ENCODE peak calls at places on chromosomes 11 and 22, in five cellular contexts. One of them, this sample, is unnamed.
A peak's percentile ranks its signal among the peaks of the same experiment; 100 is the strongest.

GRCh38 chr11:127114035-127114434 is 113.5 kb upstream of the KIRREL3 start:
- DNase-seq in H9: no peak
- DNase-seq in H1: no peak
- DNase-seq in trophoblast cell: no peak
- DNase-seq in neuronal stem cell: no peak
- DNase-seq in this sample: no peak

GRCh38 chr11:71060358-71060757 is 192.0 kb downstream of the SHANK2 start:
- DNase-seq in trophoblast cell: no peak
- DNase-seq in neuronal stem cell: no peak
- DNase-seq in H9: no peak
- DNase-seq in H1: no peak
- DNase-seq in this sample: no peak

GRCh38 chr11:38491986-38492385 is 1894.0 kb upstream of the RAG2 start:
- DNase-seq in neuronal stem cell: no peak
- DNase-seq in H9: no peak
- DNase-seq in H1: no peak
- DNase-seq in trophoblast cell: no peak
- DNase-seq in this sample: no peak

GRCh38 chr11:63877658-63878241 is 38.8 kb downstream of the MARK2 start:
- DNase-seq in trophoblast cell: no peak
- DNase-seq in H9: no peak
- DNase-seq in H1: no peak
- DNase-seq in neuronal stem cell: no peak
- DNase-seq in this sample: no peak

GRCh38 chr11:104781719-104782376 is 116.4 kb downstream of the CASP12 start:
- DNase-seq in H9: peak; percentile 39
- DNase-seq in neuronal stem cell: no peak
- DNase-seq in H1: peak; percentile 29
- DNase-seq in trophoblast cell: no peak
- DNase-seq in this sample: no peak

GRCh38 chr11:75514596-75514995 is 11.1 kb downstream of the GDPD5 start:
- DNase-seq in H9: no peak
- DNase-seq in trophoblast cell: no peak
- DNase-seq in neuronal stem cell: no peak
- DNase-seq in H1: no peak
- DNase-seq in this sample: no peak

GRCh38 chr11:59542142-59542810 is 30.9 kb downstream of the OR4D9 start:
- DNase-seq in trophoblast cell: no peak
- DNase-seq in neuronal stem cell: no peak
- DNase-seq in H9: peak; percentile 1
- DNase-seq in H1: no peak
- DNase-seq in this sample: no peak

GRCh38 chr11:76206327-76207081 is at the start of gene WNT11:
- DNase-seq in neuronal stem cell: peak; percentile 76
- DNase-seq in H1: no peak
- DNase-seq in trophoblast cell: peak; percentile 64
- DNase-seq in H9: peak; percentile 69
- DNase-seq in this sample: no peak

GRCh38 chr11:103877221-103877620 is 159.2 kb upstream of the DDI1 start:
- DNase-seq in neuronal stem cell: no peak
- DNase-seq in H9: no peak
- DNase-seq in trophoblast cell: no peak
- DNase-seq in H1: no peak
- DNase-seq in this sample: peak; percentile 16

GRCh38 chr11:79400717-79401330 is 40.0 kb downstream of the TENM4 start:
- DNase-seq in neuronal stem cell: peak; percentile 17
- DNase-seq in H9: peak; percentile 68
- DNase-seq in H1: no peak
- DNase-seq in trophoblast cell: peak; percentile 32
- DNase-seq in this sample: peak; percentile 25

GRCh38 chr11:72528121-72528520 is 93.8 kb upstream of the CLPB start:
- DNase-seq in trophoblast cell: no peak
- DNase-seq in H1: no peak
- DNase-seq in neuronal stem cell: no peak
- DNase-seq in H9: no peak
- DNase-seq in this sample: no peak

GRCh38 chr11:4164884-4165590 is 70.4 kb downstream of the RRM1 start:
- DNase-seq in H1: no peak
- DNase-seq in trophoblast cell: no peak
- DNase-seq in neuronal stem cell: no peak
- DNase-seq in H9: no peak
- DNase-seq in this sample: no peak

GRCh38 chr11:94450061-94450460 is 43.6 kb downstream of the MRE11 start:
- DNase-seq in H9: no peak
- DNase-seq in H1: no peak
- DNase-seq in neuronal stem cell: no peak
- DNase-seq in trophoblast cell: no peak
- DNase-seq in this sample: peak; percentile 36

GRCh38 chr11:133570376-133570775 is 38.1 kb upstream of the OPCML start:
- DNase-seq in trophoblast cell: peak; percentile 96
- DNase-seq in H9: no peak
- DNase-seq in neuronal stem cell: no peak
- DNase-seq in H1: no peak
- DNase-seq in this sample: no peak

GRCh38 chr22:37400719-37401118 is 26.6 kb downstream of the ELFN2 start:
- DNase-seq in H1: no peak
- DNase-seq in trophoblast cell: no peak
- DNase-seq in neuronal stem cell: no peak
- DNase-seq in H9: no peak
- DNase-seq in this sample: no peak

GRCh38 chr11:59962103-59962474 is 1.7 kb upstream of the OOSP4A start:
- DNase-seq in H9: no peak
- DNase-seq in H1: no peak
- DNase-seq in neuronal stem cell: no peak
- DNase-seq in trophoblast cell: no peak
- DNase-seq in this sample: no peak

GRCh38 chr11:128837627-128838026 is 29.5 kb downstream of the KCNJ1 start:
- DNase-seq in H1: no peak
- DNase-seq in neuronal stem cell: no peak
- DNase-seq in H9: no peak
- DNase-seq in trophoblast cell: no peak
- DNase-seq in this sample: no peak

GRCh38 chr11:131186629-131187075 is 183.8 kb upstream of the NTM start:
- DNase-seq in neuronal stem cell: no peak
- DNase-seq in H9: peak; percentile 56
- DNase-seq in trophoblast cell: no peak
- DNase-seq in H1: no peak
- DNase-seq in this sample: no peak

GRCh38 chr11:87030458-87031054 is 7.2 kb upstream of the TMEM135 start:
- DNase-seq in neuronal stem cell: no peak
- DNase-seq in H1: no peak
- DNase-seq in trophoblast cell: peak; percentile 63
- DNase-seq in H9: no peak
- DNase-seq in this sample: peak; percentile 18

GRCh38 chr11:65414776-65415498 is 7.7 kb upstream of the NEAT1 start:
- DNase-seq in H9: peak; percentile 25
- DNase-seq in trophoblast cell: peak; percentile 27
- DNase-seq in H1: no peak
- DNase-seq in neuronal stem cell: no peak
- DNase-seq in this sample: peak; percentile 39

GRCh38 chr11:128488471-128488870 is 98.9 kb downstream of the ETS1 start:
- DNase-seq in neuronal stem cell: no peak
- DNase-seq in H9: no peak
- DNase-seq in trophoblast cell: no peak
- DNase-seq in H1: no peak
- DNase-seq in this sample: peak; percentile 98

GRCh38 chr22:24592846-24593809 is at the start of gene LRRC75B:
- DNase-seq in H9: peak; percentile 89
- DNase-seq in H1: peak; percentile 46
- DNase-seq in trophoblast cell: peak; percentile 24
- DNase-seq in neuronal stem cell: peak; percentile 77
- DNase-seq in this sample: peak; percentile 85

GRCh38 chr22:24595228-24595627 is 2.4 kb upstream of the LRRC75B start:
- DNase-seq in trophoblast cell: no peak
- DNase-seq in H1: no peak
- DNase-seq in H9: no peak
- DNase-seq in neuronal stem cell: no peak
- DNase-seq in this sample: no peak

GRCh38 chr22:24594569-24595120 is 1.8 kb upstream of the LRRC75B start:
- DNase-seq in H9: no peak
- DNase-seq in neuronal stem cell: no peak
- DNase-seq in H1: no peak
- DNase-seq in trophoblast cell: no peak
- DNase-seq in this sample: no peak

GRCh38 chr22:24592144-24592845 is 578 bp downstream of the LRRC75B start:
- DNase-seq in H9: peak; percentile 55
- DNase-seq in H1: no peak
- DNase-seq in neuronal stem cell: peak; percentile 31
- DNase-seq in trophoblast cell: no peak
- DNase-seq in this sample: no peak

DNA sequence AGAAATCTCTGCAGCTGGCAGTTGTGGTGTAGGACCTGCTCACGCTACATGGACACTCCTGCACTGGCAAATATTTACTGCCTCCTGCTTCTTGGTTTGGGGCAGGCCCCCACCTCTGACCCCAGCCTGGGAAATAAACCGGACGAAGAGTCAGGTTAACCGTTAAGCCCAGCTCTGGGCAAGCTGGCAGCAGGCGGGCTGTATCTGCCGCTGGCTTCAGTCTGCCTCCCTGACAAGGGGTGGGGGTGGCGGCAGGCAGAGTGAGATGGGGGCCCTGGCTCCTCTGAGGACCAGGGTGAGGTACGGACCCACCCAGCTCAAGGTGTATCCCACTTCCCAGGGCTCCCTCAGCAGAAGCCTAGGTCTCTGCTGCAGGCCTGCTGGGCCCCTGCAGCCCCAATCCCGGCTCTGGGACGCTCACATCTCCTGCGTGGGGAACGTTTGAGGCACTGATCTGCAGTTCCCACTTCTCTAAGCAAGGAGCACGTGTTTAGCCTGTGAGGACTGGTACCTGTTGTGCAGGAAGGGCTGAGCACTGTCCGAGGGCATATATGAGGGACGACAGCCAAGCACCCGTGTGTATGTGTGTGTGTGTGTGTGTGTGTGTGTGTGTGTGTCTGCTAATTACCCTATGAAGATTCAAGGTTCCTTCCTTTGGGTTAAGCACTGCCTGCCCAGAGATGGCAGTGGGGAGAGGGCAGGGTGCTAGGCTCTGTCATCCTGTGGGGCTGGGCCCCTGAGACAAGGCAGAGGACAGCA is 1.1 kb upstream of the LRRC75B start:
- DNase-seq in neuronal stem cell: no peak
- DNase-seq in trophoblast cell: no peak
- DNase-seq in H9: no peak
- DNase-seq in H1: no peak
- DNase-seq in this sample: no peak
- H4K91ac ChIP-seq in neuronal stem cell: no peak overlapping the region
- H4K91ac ChIP-seq in trophoblast cell: no peak overlapping the region
- H4K91ac ChIP-seq in H9: no peak overlapping the region
- H4K91ac ChIP-seq in H1: peak overlapping the region; percentile 27
- H4K91ac ChIP-seq in this sample: no peak overlapping the region

DNA sequence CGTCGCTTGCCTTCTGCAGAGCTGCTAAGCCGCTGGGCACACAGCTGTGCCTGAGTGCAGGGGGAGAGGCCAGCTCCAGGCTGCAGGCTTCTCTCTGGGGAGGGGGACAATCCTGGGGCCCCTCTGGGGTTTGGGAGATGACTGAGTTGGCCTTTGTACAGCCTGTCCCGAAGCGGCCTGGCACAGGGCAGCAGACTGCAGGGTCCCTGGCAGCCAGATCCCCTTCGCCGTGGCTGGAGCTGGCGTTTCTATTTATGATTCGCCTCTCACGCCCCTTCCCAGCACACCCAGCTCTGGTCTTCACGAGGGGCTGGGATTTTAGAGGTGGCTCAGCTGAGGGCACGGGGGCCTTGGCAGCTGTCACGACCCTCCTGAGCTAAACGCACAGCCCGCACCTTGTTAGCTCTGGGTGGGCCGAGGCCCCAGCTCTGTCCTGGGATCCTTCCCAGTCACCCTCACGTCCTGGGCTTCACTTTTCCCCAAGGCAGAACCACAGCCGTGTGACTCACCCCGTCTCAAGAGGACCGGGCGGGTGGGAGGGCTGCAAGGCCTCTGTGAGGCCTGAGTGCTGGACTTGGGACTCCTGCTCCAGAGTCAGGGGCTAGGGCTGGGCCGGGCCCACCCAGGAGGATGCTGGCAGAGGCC is 18.4 kb downstream of the OSBPL5 start:
- DNase-seq in neuronal stem cell: no peak
- DNase-seq in H9: no peak
- DNase-seq in H1: no peak
- DNase-seq in trophoblast cell: no peak
- DNase-seq in this sample: peak; percentile 78
- H4K91ac ChIP-seq in neuronal stem cell: no peak overlapping the region
- H4K91ac ChIP-seq in H9: no peak overlapping the region
- H4K91ac ChIP-seq in H1: no peak overlapping the region
- H4K91ac ChIP-seq in trophoblast cell: no peak overlapping the region
- H4K91ac ChIP-seq in this sample: peak overlapping the region; percentile 18

DNA sequence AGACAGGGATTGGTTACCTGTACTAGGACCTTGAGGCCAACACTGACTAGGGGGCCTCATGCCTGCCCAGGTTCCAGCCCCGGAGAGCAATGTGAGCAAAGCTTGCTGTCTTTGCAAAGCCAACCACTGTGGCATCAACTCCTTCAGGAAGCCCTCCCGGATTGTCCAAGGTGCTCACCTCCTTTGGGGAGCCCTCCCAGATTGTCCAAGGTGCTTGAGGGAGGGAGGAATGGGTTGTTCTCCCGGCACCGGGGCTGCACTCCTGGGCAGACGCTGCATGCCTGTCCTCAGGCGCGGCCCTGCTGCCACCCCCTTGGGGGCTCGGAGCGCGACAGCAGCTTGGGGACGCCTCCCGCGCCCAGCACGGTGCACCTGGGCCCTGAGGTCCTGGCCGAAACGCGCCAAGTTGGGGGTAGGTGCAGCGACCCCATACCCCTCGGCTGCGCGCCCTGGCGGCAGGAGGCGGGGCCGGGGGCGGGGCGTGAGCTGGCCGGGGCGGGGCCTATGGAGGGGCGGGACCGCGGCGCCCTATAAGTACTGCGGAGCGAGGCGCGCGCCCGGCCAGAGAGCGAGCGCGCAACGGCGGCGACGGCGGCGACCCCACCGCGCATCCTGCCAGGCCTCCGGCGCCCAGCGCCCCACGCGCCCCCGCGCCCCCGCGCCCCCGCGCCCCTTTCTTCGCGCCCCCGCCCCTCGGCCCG is at the start of gene CD81:
- DNase-seq in H9: peak; percentile 54
- DNase-seq in trophoblast cell: peak; percentile 40
- DNase-seq in H1: no peak
- DNase-seq in neuronal stem cell: peak; percentile 56
- DNase-seq in this sample: peak; percentile 33
- H4K91ac ChIP-seq in H9: no peak within 1 kb of the TSS
- H4K91ac ChIP-seq in trophoblast cell: peak within 1 kb of the TSS; percentile 66
- H4K91ac ChIP-seq in H1: no peak within 1 kb of the TSS
- H4K91ac ChIP-seq in neuronal stem cell: peak within 1 kb of the TSS; percentile 96
- H4K91ac ChIP-seq in this sample: peak within 1 kb of the TSS; percentile 68

DNA sequence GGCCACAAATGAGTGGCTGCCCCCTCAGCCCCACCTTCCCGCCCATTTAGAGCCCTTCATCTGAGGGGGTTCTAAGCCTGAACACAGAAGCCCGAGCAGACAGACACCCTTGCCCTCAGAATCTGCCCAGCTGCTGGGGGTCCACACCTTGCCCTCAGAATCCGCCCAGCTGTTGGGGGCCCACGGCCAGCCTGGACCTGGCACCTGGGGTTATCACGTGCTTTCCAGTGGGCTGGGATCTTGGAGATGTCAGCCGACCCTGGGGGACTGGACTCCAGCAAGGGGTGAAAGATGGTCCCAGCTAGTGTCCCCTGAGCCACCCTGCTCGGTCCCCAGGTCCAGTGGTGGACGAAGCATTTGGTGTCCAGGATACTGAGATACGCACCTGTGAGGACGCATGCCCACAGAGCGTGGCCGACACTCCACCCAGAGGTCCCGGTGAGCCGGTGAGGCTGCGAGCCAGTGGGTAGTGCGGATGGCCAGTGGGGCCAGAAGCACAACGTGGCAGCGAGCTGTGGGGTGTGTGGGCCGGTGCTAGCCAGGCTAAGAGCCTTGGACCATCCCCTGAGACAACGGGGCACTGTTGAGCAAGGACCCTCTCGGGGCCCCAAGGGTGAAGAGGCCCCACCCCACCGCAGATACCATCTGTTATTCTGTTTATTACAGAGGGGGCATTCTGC is 3.1 kb upstream of the CTSD start:
- DNase-seq in H9: no peak
- DNase-seq in neuronal stem cell: no peak
- DNase-seq in H1: no peak
- DNase-seq in trophoblast cell: no peak
- DNase-seq in this sample: no peak
- H4K91ac ChIP-seq in H9: no peak overlapping the region
- H4K91ac ChIP-seq in neuronal stem cell: no peak overlapping the region
- H4K91ac ChIP-seq in H1: peak overlapping the region; percentile 65
- H4K91ac ChIP-seq in trophoblast cell: no peak overlapping the region
- H4K91ac ChIP-seq in this sample: no peak overlapping the region